ENCODE peak calls at places on chromosomes 6 and 20, in ten cellular contexts. O, G, B, E, C, U, J, S, D and N are unnamed samples.

GRCh38 chr20:50625986-50626677 is 65.2 kb downstream of the RIPOR3 start:
- DNase-seq in U (peak), E (peak), J (no peak), C (peak), O (peak), G (no peak), B (peak), D (no peak), S (peak), N (peak)

GRCh38 chr6:112232845-112233256 is 21.5 kb downstream of the LAMA4 start:
- DNase-seq in J (no peak), O (no peak), U (no peak), S (no peak), D (no peak), C (no peak), G (no peak), B (peak), E (peak), N (no peak)

GRCh38 chr20:38881806-38882440 is 44.3 kb upstream of the FAM83D start:
- DNase-seq in S (no peak), D (peak), U (no peak), C (no peak), G (no peak), O (no peak), J (no peak), B (no peak), E (no peak), N (no peak)

GRCh38 chr6:33787336-33787953 is 1.5 kb downstream of the LEMD2 start:
- DNase-seq in E (no peak), J (peak), D (no peak), S (no peak), O (no peak), B (no peak), C (no peak), G (no peak), U (no peak), N (no peak)

GRCh38 chr6:127192911-127193503 is 73.7 kb upstream of the RNF146 start:
- DNase-seq in E (no peak), C (no peak), B (no peak), D (no peak), O (no peak), U (peak), J (no peak), S (no peak), G (no peak), N (no peak)

GRCh38 chr20:51734876-51735499 is 33.2 kb downstream of the ATP9A start:
- DNase-seq in G (no peak), U (no peak), E (no peak), O (no peak), D (no peak), B (no peak), S (no peak), J (no peak), C (no peak), N (no peak)

GRCh38 chr6:166725571-166725970 is 98.5 kb upstream of the RPS6KA2 start:
- DNase-seq in D (no peak), B (no peak), O (no peak), U (no peak), J (no peak), C (no peak), S (no peak), E (no peak), G (no peak), N (no peak)

GRCh38 chr6:129440691-129441090 is 269.3 kb downstream of the ARHGAP18 start:
- DNase-seq in U (peak), B (no peak), C (no peak), J (peak), D (no peak), E (peak), G (no peak), S (no peak), O (no peak), N (no peak)

GRCh38 chr6:91437295-91437694 is 850.4 kb upstream of the MAP3K7 start:
- DNase-seq in C (no peak), G (no peak), B (no peak), S (no peak), D (no peak), O (no peak), J (no peak), E (no peak), U (peak), N (no peak)

GRCh38 chr6:122838060-122838780 is 49.2 kb downstream of the SMPDL3A start:
- DNase-seq in O (no peak), E (peak), G (peak), U (peak), D (no peak), C (no peak), J (peak), B (no peak), S (no peak), N (no peak)

GRCh38 chr6:38131527-38131965 is 312.0 kb downstream of the ZFAND3 start:
- DNase-seq in D (no peak), J (peak), S (no peak), U (no peak), O (no peak), G (no peak), E (no peak), C (peak), B (no peak), N (peak)

GRCh38 chr20:872855-873520 is 39.5 kb downstream of the FAM110A start:
- DNase-seq in B (no peak), C (no peak), S (no peak), U (no peak), O (no peak), G (no peak), D (peak), E (no peak), J (no peak), N (no peak)

GRCh38 chr20:3932277-3933073 is 43.3 kb downstream of the PANK2 start:
- DNase-seq in J (no peak), C (no peak), O (no peak), D (no peak), G (peak), B (no peak), S (no peak), U (no peak), E (no peak), N (no peak)

GRCh38 chr6:53101006-53101405 is 35.8 kb downstream of the FBXO9 start:
- DNase-seq in G (no peak), U (no peak), O (no peak), E (no peak), B (no peak), D (no peak), S (no peak), J (no peak), C (no peak), N (no peak)

GRCh38 chr20:3283222-3283820 is 44.3 kb upstream of the SLC4A11 start:
- DNase-seq in G (no peak), J (no peak), B (no peak), U (no peak), S (no peak), O (no peak), D (no peak), C (no peak), E (no peak), N (no peak)

GRCh38 chr6:170046786-170047626 is 243.9 kb downstream of the DLL1 start:
- DNase-seq in U (no peak), J (no peak), D (peak), S (peak), G (no peak), C (no peak), O (peak), B (peak), E (no peak), N (no peak)

GRCh38 chr20:63525968-63526367 is 5.4 kb downstream of the PPDPF start:
- DNase-seq in E (no peak), U (no peak), O (peak), S (peak), B (no peak), J (no peak), D (peak), C (no peak), G (no peak), N (no peak)

GRCh38 chr20:1474817-1475603 is 8.4 kb upstream of the NSFL1C start:
- DNase-seq in U (peak), S (no peak), D (no peak), O (no peak), G (peak), J (peak), B (no peak), C (no peak), E (no peak), N (no peak)

GRCh38 chr6:140385686-140386085 is 1011.2 kb upstream of the CITED2 start:
- DNase-seq in C (no peak), U (no peak), G (no peak), S (no peak), B (no peak), O (no peak), J (no peak), D (no peak), E (no peak), N (no peak)

GRCh38 chr6:97867177-97867576 is 584.2 kb upstream of the MMS22L start:
- DNase-seq in S (no peak), O (no peak), J (no peak), B (no peak), G (no peak), C (no peak), U (no peak), E (no peak), D (no peak), N (no peak)

GRCh38 chr6:146851837-146852236 is 253.1 kb downstream of the ADGB start:
- DNase-seq in U (no peak), B (no peak), G (peak), J (peak), E (no peak), S (no peak), O (no peak), C (peak), D (no peak), N (no peak)

GRCh38 chr6:28252507-28252975 is 472 bp upstream of the ZKSCAN4 start:
- DNase-seq in J (no peak), O (no peak), B (no peak), U (no peak), D (no peak), C (no peak), G (no peak), S (no peak), E (no peak), N (no peak)

GRCh38 chr6:100461920-100462295 is 2.8 kb downstream of the SIM1 start:
- DNase-seq in C (no peak), D (no peak), G (peak), E (no peak), O (no peak), U (no peak), J (no peak), B (no peak), S (no peak), N (no peak)

GRCh38 chr6:13351271-13351670 is 22.9 kb upstream of the TBC1D7 start:
- DNase-seq in J (no peak), C (no peak), D (no peak), B (no peak), S (no peak), G (no peak), O (no peak), E (no peak), U (no peak), N (no peak)

GRCh38 chr6:53259860-53260580 is 88.7 kb downstream of the ELOVL5 start:
- DNase-seq in C (no peak), U (no peak), O (no peak), J (no peak), G (no peak), B (no peak), E (no peak), S (no peak), D (no peak), N (no peak)

GRCh38 chr20:46307139-46307998 is 929 bp downstream of the CDH22 start:
- DNase-seq in B (peak), C (peak), U (peak), O (peak), J (peak), E (peak), G (peak), S (peak), D (peak), N (peak)

GRCh38 chr6:2471474-2471873 is 226.1 kb upstream of the GMDS start:
- DNase-seq in D (no peak), J (no peak), B (no peak), S (peak), E (no peak), C (no peak), O (no peak), U (no peak), G (no peak), N (no peak)

GRCh38 chr20:42549496-42549895 is 640.2 kb downstream of the PTPRT start:
- DNase-seq in E (no peak), D (no peak), J (no peak), U (no peak), O (no peak), C (no peak), G (no peak), B (no peak), S (no peak), N (no peak)

GRCh38 chr20:21184810-21185209 is 58.9 kb downstream of the KIZ start:
- DNase-seq in C (no peak), O (no peak), G (no peak), D (no peak), B (no peak), U (no peak), J (no peak), E (no peak), S (no peak), N (no peak)

GRCh38 chr6:135323202-135323668 is 142.1 kb downstream of the MYB start:
- DNase-seq in O (no peak), B (no peak), G (peak), U (no peak), E (peak), J (no peak), C (no peak), D (no peak), S (no peak), N (no peak)

GRCh38 chr20:20664795-20665194 is 47.6 kb downstream of the RALGAPA2 start:
- DNase-seq in C (no peak), J (peak), S (no peak), E (peak), G (peak), D (no peak), O (no peak), B (no peak), U (peak), N (no peak)

GRCh38 chr6:95803889-95804288 is 211.9 kb upstream of the FUT9 start:
- DNase-seq in C (no peak), O (no peak), U (no peak), D (no peak), J (no peak), B (no peak), G (no peak), S (no peak), E (no peak), N (no peak)

GRCh38 chr6:32973144-32973854 is 4.9 kb downstream of the BRD2 start:
- DNase-seq in S (peak), C (peak), B (peak), E (no peak), D (no peak), J (no peak), U (peak), G (peak), O (peak), N (peak)

GRCh38 chr20:9363673-9364072 is 150.7 kb upstream of the LAMP5 start:
- DNase-seq in C (no peak), D (no peak), S (no peak), G (peak), E (no peak), O (no peak), J (no peak), U (no peak), B (no peak), N (no peak)